ENCODE peak calls at places on chromosomes 6 and 20, in six cellular contexts. One of them, this sample, is unnamed.

GRCh38 chr6:31966506-31966905 is 5.4 kb downstream of the DXO start:
- DNase-seq in adipocyte: no peak
- DNase-seq in endodermal cell: no peak
- DNase-seq in thyroid gland: no peak
- DNase-seq in iPS DF 6.9: no peak
- DNase-seq in Peyer's patch: no peak
- DNase-seq in this sample: no peak

GRCh38 chr6:137102851-137103492 is 58.2 kb upstream of the IL20RA start:
- DNase-seq in adipocyte: no peak
- DNase-seq in endodermal cell: no peak
- DNase-seq in thyroid gland: no peak
- DNase-seq in iPS DF 6.9: no peak
- DNase-seq in Peyer's patch: peak; percentile 73
- DNase-seq in this sample: peak; percentile 41

GRCh38 chr6:31899882-31900722 is 1.8 kb downstream of the ZBTB12 start:
- DNase-seq in adipocyte: no peak
- DNase-seq in endodermal cell: peak; percentile 48
- DNase-seq in thyroid gland: no peak
- DNase-seq in iPS DF 6.9: no peak
- DNase-seq in Peyer's patch: no peak
- DNase-seq in this sample: no peak

GRCh38 chr6:157760137-157760536 is 62.9 kb upstream of the SNX9 start:
- DNase-seq in adipocyte: no peak
- DNase-seq in endodermal cell: peak; percentile 13
- DNase-seq in thyroid gland: no peak
- DNase-seq in iPS DF 6.9: no peak
- DNase-seq in Peyer's patch: no peak
- DNase-seq in this sample: no peak

GRCh38 chr6:113406051-113406695 is 451.0 kb upstream of the MARCKS start:
- DNase-seq in adipocyte: no peak
- DNase-seq in endodermal cell: no peak
- DNase-seq in thyroid gland: no peak
- DNase-seq in iPS DF 6.9: no peak
- DNase-seq in Peyer's patch: no peak
- DNase-seq in this sample: no peak

GRCh38 chr6:14025160-14025559 is 92.4 kb upstream of the CD83 start:
- DNase-seq in adipocyte: no peak
- DNase-seq in endodermal cell: no peak
- DNase-seq in thyroid gland: no peak
- DNase-seq in iPS DF 6.9: no peak
- DNase-seq in Peyer's patch: no peak
- DNase-seq in this sample: no peak

GRCh38 chr6:135782517-135782916 is 69.0 kb upstream of the PDE7B start:
- DNase-seq in adipocyte: peak; percentile 20
- DNase-seq in endodermal cell: no peak
- DNase-seq in thyroid gland: no peak
- DNase-seq in iPS DF 6.9: no peak
- DNase-seq in Peyer's patch: no peak
- DNase-seq in this sample: no peak

GRCh38 chr20:574297-574942 is 30.8 kb upstream of the CSNK2A1 start:
- DNase-seq in adipocyte: no peak
- DNase-seq in endodermal cell: peak; percentile 81
- DNase-seq in thyroid gland: no peak
- DNase-seq in iPS DF 6.9: no peak
- DNase-seq in Peyer's patch: peak; percentile 24
- DNase-seq in this sample: no peak

GRCh38 chr6:12923644-12924235 is 207.2 kb downstream of the PHACTR1 start:
- DNase-seq in adipocyte: no peak
- DNase-seq in endodermal cell: no peak
- DNase-seq in thyroid gland: no peak
- DNase-seq in iPS DF 6.9: no peak
- DNase-seq in Peyer's patch: no peak
- DNase-seq in this sample: no peak

DNA sequence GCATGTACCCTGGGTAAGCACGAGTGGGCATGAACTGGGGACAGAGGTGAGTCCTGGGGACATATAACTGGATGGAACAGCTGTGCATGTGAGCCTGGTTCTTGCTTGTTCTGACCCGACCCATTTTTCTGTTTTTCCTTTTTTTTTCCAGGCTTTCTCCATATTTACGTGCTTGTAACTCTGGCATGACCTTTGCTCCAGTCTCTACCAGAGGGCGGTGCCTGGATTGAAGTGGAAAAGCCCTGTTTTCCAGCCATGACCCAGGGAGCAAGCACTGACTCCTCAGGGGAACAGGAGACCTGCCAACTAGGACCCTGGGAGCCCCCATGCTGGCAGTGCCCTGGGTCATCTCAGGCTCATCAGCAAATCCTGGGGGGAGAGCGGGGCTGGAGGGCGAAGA is 8.0 kb downstream of the TRAF3IP2 start:
- DNase-seq in adipocyte: no peak
- DNase-seq in endodermal cell: no peak
- DNase-seq in thyroid gland: no peak
- DNase-seq in iPS DF 6.9: no peak
- DNase-seq in Peyer's patch: peak; percentile 79
- DNase-seq in this sample: no peak
- H3K4me1 ChIP-seq in adipocyte: peaks cover 76% of the 10 kb centered on the region
- H3K4me1 ChIP-seq in endodermal cell: peaks cover 9% of the 10 kb centered on the region
- H3K4me1 ChIP-seq in thyroid gland: peaks cover 45% of the 10 kb centered on the region
- H3K4me1 ChIP-seq in iPS DF 6.9: no peaks in the 10 kb centered on the region
- H3K4me1 ChIP-seq in Peyer's patch: peaks cover 60% of the 10 kb centered on the region
- H3K4me1 ChIP-seq in this sample: peaks cover 9% of the 10 kb centered on the region

GRCh38 chr6:90219168-90219985 is 77.3 kb downstream of the BACH2 start:
- DNase-seq in adipocyte: peak; percentile 85
- DNase-seq in endodermal cell: peak; percentile 64
- DNase-seq in thyroid gland: peak; percentile 30
- DNase-seq in iPS DF 6.9: no peak
- DNase-seq in Peyer's patch: no peak
- DNase-seq in this sample: no peak

GRCh38 chr6:90220273-90220672 is 76.4 kb downstream of the BACH2 start:
- DNase-seq in adipocyte: no peak
- DNase-seq in endodermal cell: no peak
- DNase-seq in thyroid gland: peak; percentile 25
- DNase-seq in iPS DF 6.9: no peak
- DNase-seq in Peyer's patch: no peak
- DNase-seq in this sample: no peak

GRCh38 chr6:90214966-90215365 is 81.7 kb downstream of the BACH2 start:
- DNase-seq in adipocyte: no peak
- DNase-seq in endodermal cell: no peak
- DNase-seq in thyroid gland: no peak
- DNase-seq in iPS DF 6.9: no peak
- DNase-seq in Peyer's patch: no peak
- DNase-seq in this sample: no peak

GRCh38 chr6:90216081-90216977 is 80.3 kb downstream of the BACH2 start:
- DNase-seq in adipocyte: no peak
- DNase-seq in endodermal cell: peak; percentile 77
- DNase-seq in thyroid gland: peak; percentile 6
- DNase-seq in iPS DF 6.9: no peak
- DNase-seq in Peyer's patch: peak; percentile 76
- DNase-seq in this sample: peak; percentile 42

GRCh38 chr6:90217621-90218496 is 78.8 kb downstream of the BACH2 start:
- DNase-seq in adipocyte: peak; percentile 74
- DNase-seq in endodermal cell: peak; percentile 81
- DNase-seq in thyroid gland: no peak
- DNase-seq in iPS DF 6.9: no peak
- DNase-seq in Peyer's patch: peak; percentile 58
- DNase-seq in this sample: no peak
- H3K4me3 ChIP-seq in adipocyte: peak overlapping the region; percentile 74
- H3K4me3 ChIP-seq in endodermal cell: peak overlapping the region; percentile 63
- H3K4me3 ChIP-seq in thyroid gland: no peak overlapping the region
- H3K4me3 ChIP-seq in iPS DF 6.9: no peak overlapping the region
- H3K4me3 ChIP-seq in Peyer's patch: no peak overlapping the region
- H3K4me3 ChIP-seq in this sample: no peak overlapping the region

DNA sequence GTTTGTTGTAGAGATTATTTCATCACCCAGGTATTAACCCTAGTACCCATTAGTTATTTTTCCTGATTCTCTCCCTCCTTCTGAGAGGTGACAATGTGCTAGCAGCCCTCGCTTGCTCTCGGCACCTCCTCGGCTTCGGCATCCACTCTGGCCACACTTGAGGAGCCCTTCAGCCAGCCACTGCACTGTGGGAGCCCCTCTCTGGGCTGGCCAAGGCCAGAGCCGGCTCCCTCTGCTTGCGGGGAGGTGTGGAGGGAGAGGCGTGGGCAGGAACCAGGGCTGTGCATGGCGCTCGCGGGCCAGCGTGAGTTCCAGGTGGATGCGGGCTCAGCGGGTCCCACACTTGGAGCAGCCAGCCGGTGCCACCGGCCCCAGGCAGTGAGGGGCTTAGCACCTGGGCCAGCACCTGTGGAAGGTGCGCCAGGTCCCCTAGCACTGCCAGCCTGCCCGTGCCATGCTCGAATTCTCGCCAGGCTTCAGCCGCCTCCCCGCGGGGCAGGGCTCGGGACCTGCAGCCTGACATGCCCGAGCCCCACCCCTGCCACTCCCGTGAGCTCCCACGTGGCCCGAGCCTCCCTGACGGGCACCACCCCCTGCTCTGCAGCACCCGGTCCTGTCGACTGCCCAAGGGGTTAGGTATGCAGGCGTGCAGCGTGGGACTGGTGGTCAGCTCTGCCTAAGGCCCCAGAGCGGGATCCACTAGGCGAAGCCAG is 221.9 kb downstream of the WDR27 start:
- DNase-seq in adipocyte: no peak
- DNase-seq in endodermal cell: no peak
- DNase-seq in thyroid gland: no peak
- DNase-seq in iPS DF 6.9: no peak
- DNase-seq in Peyer's patch: no peak
- DNase-seq in this sample: no peak
- H3K9me3 ChIP-seq in adipocyte: peaks cover 24% of the 10 kb centered on the region
- H3K9me3 ChIP-seq in endodermal cell: peaks cover 82% of the 10 kb centered on the region
- H3K9me3 ChIP-seq in thyroid gland: no peaks in the 10 kb centered on the region
- H3K9me3 ChIP-seq in iPS DF 6.9: peaks cover 4% of the 10 kb centered on the region
- H3K9me3 ChIP-seq in Peyer's patch: no peaks in the 10 kb centered on the region
- H3K9me3 ChIP-seq in this sample: no peaks in the 10 kb centered on the region

GRCh38 chr20:40519928-40520327 is 169.1 kb downstream of the MAFB start:
- DNase-seq in adipocyte: no peak
- DNase-seq in endodermal cell: no peak
- DNase-seq in thyroid gland: no peak
- DNase-seq in iPS DF 6.9: no peak
- DNase-seq in Peyer's patch: no peak
- DNase-seq in this sample: no peak
- H3K4me1 ChIP-seq in adipocyte: no peaks in the 10 kb centered on the region
- H3K4me1 ChIP-seq in endodermal cell: no peaks in the 10 kb centered on the region
- H3K4me1 ChIP-seq in thyroid gland: no peaks in the 10 kb centered on the region
- H3K4me1 ChIP-seq in iPS DF 6.9: no peaks in the 10 kb centered on the region
- H3K4me1 ChIP-seq in Peyer's patch: no peaks in the 10 kb centered on the region
- H3K4me1 ChIP-seq in this sample: no peaks in the 10 kb centered on the region

GRCh38 chr6:37518116-37518515 is 18.4 kb upstream of the CCDC167 start:
- DNase-seq in adipocyte: no peak
- DNase-seq in endodermal cell: no peak
- DNase-seq in thyroid gland: no peak
- DNase-seq in iPS DF 6.9: no peak
- DNase-seq in Peyer's patch: no peak
- DNase-seq in this sample: no peak
- H3K4me3 ChIP-seq in adipocyte: no peak overlapping the region
- H3K4me3 ChIP-seq in endodermal cell: no peak overlapping the region
- H3K4me3 ChIP-seq in thyroid gland: no peak overlapping the region
- H3K4me3 ChIP-seq in iPS DF 6.9: no peak overlapping the region
- H3K4me3 ChIP-seq in Peyer's patch: no peak overlapping the region
- H3K4me3 ChIP-seq in this sample: peak overlapping the region; percentile 70

GRCh38 chr6:34146021-34146782 is at the start of gene GRM4:
- DNase-seq in adipocyte: no peak
- DNase-seq in endodermal cell: peak; percentile 64
- DNase-seq in thyroid gland: no peak
- DNase-seq in iPS DF 6.9: no peak
- DNase-seq in Peyer's patch: no peak
- DNase-seq in this sample: no peak

GRCh38 chr6:34143196-34143883 is 2.5 kb downstream of the GRM4 start:
- DNase-seq in adipocyte: no peak
- DNase-seq in endodermal cell: peak; percentile 68
- DNase-seq in thyroid gland: no peak
- DNase-seq in iPS DF 6.9: no peak
- DNase-seq in Peyer's patch: no peak
- DNase-seq in this sample: no peak

GRCh38 chr6:34145161-34146020 is 496 bp downstream of the GRM4 start:
- DNase-seq in adipocyte: peak; percentile 72
- DNase-seq in endodermal cell: peak; percentile 86
- DNase-seq in thyroid gland: peak; percentile 22
- DNase-seq in iPS DF 6.9: no peak
- DNase-seq in Peyer's patch: no peak
- DNase-seq in this sample: peak; percentile 22

GRCh38 chr6:34143884-34144580 is 1.9 kb downstream of the GRM4 start:
- DNase-seq in adipocyte: peak; percentile 31
- DNase-seq in endodermal cell: peak; percentile 95
- DNase-seq in thyroid gland: peak; percentile 7
- DNase-seq in iPS DF 6.9: no peak
- DNase-seq in Peyer's patch: no peak
- DNase-seq in this sample: peak; percentile 26

DNA sequence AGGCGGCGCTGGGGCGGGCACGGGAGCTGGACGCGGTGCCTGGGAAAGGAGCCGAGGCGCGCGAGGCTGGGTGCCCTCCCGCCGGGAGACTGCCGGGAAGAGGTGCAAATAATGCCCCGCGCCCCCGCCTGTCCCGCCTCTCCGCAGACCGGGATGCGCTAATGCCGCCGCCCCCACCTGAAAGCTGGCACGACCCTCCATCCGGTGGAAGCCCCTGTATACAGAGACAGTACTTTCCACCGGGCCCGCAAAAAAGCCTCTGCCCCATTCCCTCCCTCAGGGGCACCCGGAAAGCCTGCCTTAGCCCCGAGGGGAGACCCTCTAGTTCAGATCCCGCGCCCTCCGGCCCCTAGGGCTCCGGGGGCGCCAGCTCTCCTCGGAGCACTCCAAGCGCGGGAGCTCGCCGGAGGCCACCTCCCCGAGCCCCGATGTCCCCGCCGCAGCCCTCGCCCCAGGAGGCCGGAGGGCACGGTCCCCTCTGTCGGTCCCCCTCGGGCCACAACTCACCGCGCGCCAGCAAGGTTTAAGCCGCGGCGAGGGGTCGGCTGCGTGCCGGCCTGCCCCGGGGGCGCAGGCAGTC is 1.2 kb downstream of the GRM4 start:
- DNase-seq in adipocyte: peak; percentile 25
- DNase-seq in endodermal cell: peak; percentile 70
- DNase-seq in thyroid gland: no peak
- DNase-seq in iPS DF 6.9: no peak
- DNase-seq in Peyer's patch: no peak
- DNase-seq in this sample: no peak
- H3K9me3 ChIP-seq in adipocyte: no peaks in the 10 kb centered on the region
- H3K9me3 ChIP-seq in endodermal cell: no peaks in the 10 kb centered on the region
- H3K9me3 ChIP-seq in thyroid gland: no peaks in the 10 kb centered on the region
- H3K9me3 ChIP-seq in iPS DF 6.9: no peaks in the 10 kb centered on the region
- H3K9me3 ChIP-seq in Peyer's patch: no peaks in the 10 kb centered on the region
- H3K9me3 ChIP-seq in this sample: no peaks in the 10 kb centered on the region

DNA sequence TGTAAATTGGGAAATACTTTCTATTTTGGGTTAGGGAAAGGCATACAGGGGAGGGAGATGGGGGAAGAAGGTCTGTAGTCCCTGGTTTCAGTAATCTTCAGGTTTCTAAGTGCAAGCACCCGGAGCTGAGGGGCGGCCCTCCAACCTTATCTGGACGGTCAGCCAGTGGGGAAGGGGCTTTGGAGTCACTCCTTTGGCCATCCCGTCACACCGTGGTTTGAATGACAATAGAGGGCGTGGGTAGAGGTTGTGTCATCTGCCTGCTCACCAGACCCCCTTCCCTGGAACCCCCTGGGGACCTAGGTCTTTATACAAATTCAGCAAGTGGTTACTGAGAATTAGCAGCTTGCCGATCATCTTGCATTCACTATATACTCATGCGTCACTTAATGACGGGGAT is 29.0 kb downstream of the STK35 start:
- DNase-seq in adipocyte: no peak
- DNase-seq in endodermal cell: peak; percentile 75
- DNase-seq in thyroid gland: no peak
- DNase-seq in iPS DF 6.9: peak; percentile 2
- DNase-seq in Peyer's patch: no peak
- DNase-seq in this sample: no peak
- H3K4me1 ChIP-seq in adipocyte: peaks cover 65% of the 10 kb centered on the region
- H3K4me1 ChIP-seq in endodermal cell: no peaks in the 10 kb centered on the region
- H3K4me1 ChIP-seq in thyroid gland: peaks cover 59% of the 10 kb centered on the region
- H3K4me1 ChIP-seq in iPS DF 6.9: peaks cover 2% of the 10 kb centered on the region
- H3K4me1 ChIP-seq in Peyer's patch: peaks cover 11% of the 10 kb centered on the region
- H3K4me1 ChIP-seq in this sample: peaks cover 32% of the 10 kb centered on the region